ENCODE peak calls at places on chromosomes 11 and 22, in eight cellular contexts. One of them, this sample, is unnamed.

GRCh38 chr11:72353861-72354260 is 80.5 kb downstream of the CLPB start:
- DNase-seq in neural crest cell: no peak
- DNase-seq in endothelial cell: peak; percentile 16
- DNase-seq in AG09309: no peak
- DNase-seq in glutamatergic neuron: no peak
- DNase-seq in astrocyte of the cerebellum: no peak
- DNase-seq in GM20000: no peak
- DNase-seq in RWPE1: no peak
- DNase-seq in this sample: peak; percentile 15

GRCh38 chr11:2933376-2934056 is 4.3 kb upstream of the PHLDA2 start:
- DNase-seq in RWPE1: peak; percentile 90
- DNase-seq in GM20000: no peak
- DNase-seq in astrocyte of the cerebellum: no peak
- DNase-seq in AG09309: peak; percentile 72
- DNase-seq in endothelial cell: no peak
- DNase-seq in neural crest cell: no peak
- DNase-seq in glutamatergic neuron: peak; percentile 17
- DNase-seq in this sample: peak; percentile 99

GRCh38 chr11:27720277-27720830 is 20.1 kb upstream of the BDNF start:
- DNase-seq in AG09309: no peak
- DNase-seq in GM20000: peak; percentile 73
- DNase-seq in RWPE1: peak; percentile 59
- DNase-seq in glutamatergic neuron: peak; percentile 40
- DNase-seq in endothelial cell: peak; percentile 77
- DNase-seq in neural crest cell: peak; percentile 65
- DNase-seq in astrocyte of the cerebellum: no peak
- DNase-seq in this sample: peak; percentile 75

GRCh38 chr22:36425977-36426523 is 38.3 kb upstream of the MYH9 start:
- DNase-seq in RWPE1: no peak
- DNase-seq in glutamatergic neuron: peak; percentile 80
- DNase-seq in GM20000: peak; percentile 42
- DNase-seq in neural crest cell: peak; percentile 54
- DNase-seq in AG09309: no peak
- DNase-seq in astrocyte of the cerebellum: no peak
- DNase-seq in endothelial cell: peak; percentile 55
- DNase-seq in this sample: no peak

GRCh38 chr11:100769165-100769564 is 82.1 kb downstream of the ARHGAP42 start:
- DNase-seq in neural crest cell: no peak
- DNase-seq in endothelial cell: no peak
- DNase-seq in AG09309: no peak
- DNase-seq in RWPE1: no peak
- DNase-seq in GM20000: no peak
- DNase-seq in glutamatergic neuron: no peak
- DNase-seq in astrocyte of the cerebellum: no peak
- DNase-seq in this sample: no peak

GRCh38 chr11:10263929-10264328 is 30.1 kb downstream of the SBF2 start:
- DNase-seq in RWPE1: no peak
- DNase-seq in astrocyte of the cerebellum: peak; percentile 18
- DNase-seq in glutamatergic neuron: no peak
- DNase-seq in GM20000: no peak
- DNase-seq in AG09309: peak; percentile 42
- DNase-seq in endothelial cell: no peak
- DNase-seq in neural crest cell: no peak
- DNase-seq in this sample: peak; percentile 27

GRCh38 chr11:134730596-134731538 is 318.8 kb upstream of the B3GAT1 start:
- DNase-seq in neural crest cell: no peak
- DNase-seq in RWPE1: no peak
- DNase-seq in GM20000: no peak
- DNase-seq in glutamatergic neuron: no peak
- DNase-seq in endothelial cell: no peak
- DNase-seq in AG09309: no peak
- DNase-seq in astrocyte of the cerebellum: no peak
- DNase-seq in this sample: no peak

GRCh38 chr11:12278766-12279671 is 98.4 kb upstream of the PARVA start:
- DNase-seq in RWPE1: no peak
- DNase-seq in neural crest cell: no peak
- DNase-seq in glutamatergic neuron: no peak
- DNase-seq in astrocyte of the cerebellum: no peak
- DNase-seq in GM20000: no peak
- DNase-seq in endothelial cell: no peak
- DNase-seq in AG09309: no peak
- DNase-seq in this sample: no peak

GRCh38 chr11:71397961-71398360 is 50.2 kb downstream of the DHCR7 start:
- DNase-seq in astrocyte of the cerebellum: no peak
- DNase-seq in AG09309: no peak
- DNase-seq in glutamatergic neuron: no peak
- DNase-seq in RWPE1: no peak
- DNase-seq in endothelial cell: no peak
- DNase-seq in neural crest cell: no peak
- DNase-seq in GM20000: no peak
- DNase-seq in this sample: no peak

GRCh38 chr22:26828311-26828710 is 170.9 kb downstream of the MIAT start:
- DNase-seq in astrocyte of the cerebellum: no peak
- DNase-seq in RWPE1: no peak
- DNase-seq in endothelial cell: no peak
- DNase-seq in GM20000: peak; percentile 22
- DNase-seq in neural crest cell: no peak
- DNase-seq in AG09309: no peak
- DNase-seq in glutamatergic neuron: no peak
- DNase-seq in this sample: peak; percentile 8

GRCh38 chr11:117620131-117620530 is 176.9 kb downstream of the DSCAML1 start:
- DNase-seq in neural crest cell: no peak
- DNase-seq in AG09309: no peak
- DNase-seq in glutamatergic neuron: no peak
- DNase-seq in astrocyte of the cerebellum: no peak
- DNase-seq in endothelial cell: no peak
- DNase-seq in GM20000: no peak
- DNase-seq in RWPE1: no peak
- DNase-seq in this sample: no peak

GRCh38 chr22:39574779-39575551 is 4.4 kb downstream of the CACNA1I start:
- DNase-seq in RWPE1: peak; percentile 84
- DNase-seq in AG09309: peak; percentile 21
- DNase-seq in astrocyte of the cerebellum: peak; percentile 47
- DNase-seq in neural crest cell: no peak
- DNase-seq in GM20000: no peak
- DNase-seq in endothelial cell: no peak
- DNase-seq in glutamatergic neuron: no peak
- DNase-seq in this sample: peak; percentile 92

GRCh38 chr11:22044126-22044525 is 148.8 kb upstream of the ANO5 start:
- DNase-seq in astrocyte of the cerebellum: no peak
- DNase-seq in endothelial cell: no peak
- DNase-seq in RWPE1: no peak
- DNase-seq in glutamatergic neuron: no peak
- DNase-seq in AG09309: no peak
- DNase-seq in GM20000: no peak
- DNase-seq in neural crest cell: no peak
- DNase-seq in this sample: no peak

GRCh38 chr22:36362819-36363377 is 24.9 kb downstream of the MYH9 start:
- DNase-seq in endothelial cell: no peak
- DNase-seq in glutamatergic neuron: no peak
- DNase-seq in neural crest cell: no peak
- DNase-seq in astrocyte of the cerebellum: no peak
- DNase-seq in GM20000: no peak
- DNase-seq in RWPE1: no peak
- DNase-seq in AG09309: no peak
- DNase-seq in this sample: peak; percentile 74

GRCh38 chr22:25847451-25847850 is 105.5 kb downstream of the MYO18B start:
- DNase-seq in neural crest cell: no peak
- DNase-seq in RWPE1: no peak
- DNase-seq in endothelial cell: no peak
- DNase-seq in GM20000: no peak
- DNase-seq in glutamatergic neuron: no peak
- DNase-seq in astrocyte of the cerebellum: no peak
- DNase-seq in AG09309: no peak
- DNase-seq in this sample: no peak

GRCh38 chr11:131626761-131627160 is 256.3 kb downstream of the NTM start:
- DNase-seq in astrocyte of the cerebellum: no peak
- DNase-seq in AG09309: no peak
- DNase-seq in endothelial cell: no peak
- DNase-seq in GM20000: no peak
- DNase-seq in glutamatergic neuron: no peak
- DNase-seq in neural crest cell: no peak
- DNase-seq in RWPE1: no peak
- DNase-seq in this sample: no peak

GRCh38 chr11:17445240-17445795 is 31.3 kb downstream of the ABCC8 start:
- DNase-seq in neural crest cell: no peak
- DNase-seq in RWPE1: no peak
- DNase-seq in GM20000: no peak
- DNase-seq in AG09309: no peak
- DNase-seq in endothelial cell: no peak
- DNase-seq in glutamatergic neuron: no peak
- DNase-seq in astrocyte of the cerebellum: no peak
- DNase-seq in this sample: no peak

GRCh38 chr22:50503475-50504145 is 3.9 kb downstream of the LMF2 start:
- DNase-seq in GM20000: no peak
- DNase-seq in endothelial cell: no peak
- DNase-seq in glutamatergic neuron: peak; percentile 62
- DNase-seq in AG09309: no peak
- DNase-seq in neural crest cell: no peak
- DNase-seq in RWPE1: no peak
- DNase-seq in astrocyte of the cerebellum: no peak
- DNase-seq in this sample: no peak
- TF ChIP-seq CTCF in GM20000: no peak
- TF ChIP-seq CTCF in endothelial cell: no peak
- TF ChIP-seq CTCF in glutamatergic neuron: no peak
- TF ChIP-seq CTCF in AG09309: peak; percentile 15
- TF ChIP-seq CTCF in neural crest cell: no peak
- TF ChIP-seq CTCF in RWPE1: no peak
- TF ChIP-seq CTCF in astrocyte of the cerebellum: peak; percentile 13
- TF ChIP-seq CTCF in this sample: peak; percentile 4

DNA sequence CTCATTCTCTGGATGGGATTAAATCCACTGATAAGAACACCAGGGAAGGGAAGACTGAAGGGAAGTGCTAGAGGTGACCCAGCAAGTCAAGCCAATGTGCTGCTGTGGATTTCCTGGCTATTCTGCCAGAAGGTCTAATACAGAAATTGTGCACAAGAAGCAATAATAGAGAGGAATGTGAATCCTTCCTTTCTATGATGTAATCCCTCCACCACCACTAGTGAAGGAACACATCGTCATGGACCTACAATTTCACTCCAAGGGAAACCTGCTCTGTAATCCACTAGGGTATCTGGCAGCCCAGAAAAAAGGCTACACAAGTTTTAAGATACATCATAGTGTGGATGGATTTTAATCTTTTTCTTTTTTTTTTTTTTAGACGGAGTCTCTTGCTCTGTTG is 17.4 kb downstream of the LARGE2 start:
- DNase-seq in astrocyte of the cerebellum: no peak
- DNase-seq in AG09309: no peak
- DNase-seq in RWPE1: no peak
- DNase-seq in endothelial cell: no peak
- DNase-seq in neural crest cell: no peak
- DNase-seq in glutamatergic neuron: no peak
- DNase-seq in GM20000: no peak
- DNase-seq in this sample: no peak
- TF ChIP-seq CTCF in astrocyte of the cerebellum: no peak
- TF ChIP-seq CTCF in AG09309: no peak
- TF ChIP-seq CTCF in RWPE1: no peak
- TF ChIP-seq CTCF in endothelial cell: no peak
- TF ChIP-seq CTCF in neural crest cell: no peak
- TF ChIP-seq CTCF in glutamatergic neuron: no peak
- TF ChIP-seq CTCF in GM20000: no peak
- TF ChIP-seq CTCF in this sample: no peak

GRCh38 chr22:48332438-48333322 is 1495.0 kb downstream of the BRD1 start:
- DNase-seq in RWPE1: no peak
- DNase-seq in neural crest cell: no peak
- DNase-seq in endothelial cell: no peak
- DNase-seq in AG09309: no peak
- DNase-seq in glutamatergic neuron: no peak
- DNase-seq in GM20000: no peak
- DNase-seq in astrocyte of the cerebellum: no peak
- DNase-seq in this sample: no peak

GRCh38 chr22:48334971-48335370 is 1492.7 kb downstream of the BRD1 start:
- DNase-seq in glutamatergic neuron: no peak
- DNase-seq in endothelial cell: no peak
- DNase-seq in astrocyte of the cerebellum: no peak
- DNase-seq in AG09309: no peak
- DNase-seq in GM20000: no peak
- DNase-seq in RWPE1: no peak
- DNase-seq in neural crest cell: no peak
- DNase-seq in this sample: no peak

GRCh38 chr22:48335442-48336139 is 1492.1 kb downstream of the BRD1 start:
- DNase-seq in AG09309: no peak
- DNase-seq in RWPE1: no peak
- DNase-seq in GM20000: no peak
- DNase-seq in glutamatergic neuron: no peak
- DNase-seq in astrocyte of the cerebellum: no peak
- DNase-seq in neural crest cell: no peak
- DNase-seq in endothelial cell: no peak
- DNase-seq in this sample: no peak

GRCh38 chr22:48333323-48333763 is 1494.3 kb downstream of the BRD1 start:
- DNase-seq in GM20000: no peak
- DNase-seq in AG09309: no peak
- DNase-seq in astrocyte of the cerebellum: no peak
- DNase-seq in endothelial cell: no peak
- DNase-seq in glutamatergic neuron: no peak
- DNase-seq in RWPE1: no peak
- DNase-seq in neural crest cell: no peak
- DNase-seq in this sample: no peak

GRCh38 chr22:48333816-48334735 is 1493.6 kb downstream of the BRD1 start:
- DNase-seq in endothelial cell: no peak
- DNase-seq in glutamatergic neuron: no peak
- DNase-seq in RWPE1: no peak
- DNase-seq in AG09309: no peak
- DNase-seq in astrocyte of the cerebellum: no peak
- DNase-seq in GM20000: no peak
- DNase-seq in neural crest cell: no peak
- DNase-seq in this sample: no peak
- TF ChIP-seq CTCF in endothelial cell: no peak
- TF ChIP-seq CTCF in glutamatergic neuron: no peak
- TF ChIP-seq CTCF in RWPE1: no peak
- TF ChIP-seq CTCF in AG09309: no peak
- TF ChIP-seq CTCF in astrocyte of the cerebellum: no peak
- TF ChIP-seq CTCF in GM20000: no peak
- TF ChIP-seq CTCF in neural crest cell: no peak
- TF ChIP-seq CTCF in this sample: no peak

DNA sequence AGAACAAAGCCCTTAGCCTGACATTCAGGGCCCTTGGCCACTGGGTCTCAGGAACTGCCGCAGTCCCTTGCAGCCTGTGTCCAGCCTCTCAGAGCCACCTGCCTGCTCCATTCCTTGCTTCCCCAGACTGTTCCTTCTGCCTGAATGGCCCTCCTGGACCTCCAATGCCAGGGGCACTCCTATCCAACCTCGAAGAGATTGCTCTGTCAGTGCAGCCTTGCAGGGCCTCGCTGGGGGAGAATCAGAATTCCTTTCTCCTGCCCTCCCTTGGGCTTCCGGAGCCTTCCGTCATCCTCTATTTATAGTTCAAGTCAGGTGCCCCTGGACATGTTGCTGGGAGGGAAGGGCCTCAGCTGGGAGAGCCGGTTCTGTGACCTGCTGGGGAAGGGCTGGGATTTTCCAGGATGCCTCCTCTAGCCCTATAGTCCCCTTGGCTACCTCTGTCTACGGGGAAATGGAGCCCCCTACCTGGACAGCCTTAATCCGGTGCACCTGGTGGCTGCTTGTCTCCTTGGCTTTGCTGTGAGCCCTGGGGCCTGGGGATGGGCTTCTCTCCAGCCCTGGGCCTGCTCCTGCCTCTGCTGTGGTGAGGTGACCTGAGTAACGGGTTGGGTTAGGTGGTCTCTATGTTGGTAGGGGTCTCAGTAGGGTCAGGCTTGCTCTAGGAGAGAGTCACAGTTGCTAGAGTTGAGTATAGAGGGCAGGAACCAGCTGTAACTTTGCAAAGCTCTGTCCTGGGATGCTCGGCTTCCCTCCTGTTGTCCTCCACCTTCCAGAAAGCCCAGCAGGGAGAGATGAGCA is 45.9 kb upstream of the SYT7 start:
- DNase-seq in neural crest cell: no peak
- DNase-seq in AG09309: no peak
- DNase-seq in GM20000: no peak
- DNase-seq in endothelial cell: no peak
- DNase-seq in astrocyte of the cerebellum: no peak
- DNase-seq in RWPE1: peak; percentile 91
- DNase-seq in glutamatergic neuron: peak; percentile 49
- DNase-seq in this sample: peak; percentile 96
- TF ChIP-seq CTCF in neural crest cell: no peak
- TF ChIP-seq CTCF in AG09309: no peak
- TF ChIP-seq CTCF in GM20000: no peak
- TF ChIP-seq CTCF in endothelial cell: no peak
- TF ChIP-seq CTCF in astrocyte of the cerebellum: no peak
- TF ChIP-seq CTCF in RWPE1: no peak
- TF ChIP-seq CTCF in glutamatergic neuron: no peak
- TF ChIP-seq CTCF in this sample: no peak